ENCODE peak calls at places on chromosomes 2 and 18, in seven cellular contexts. W is IMR-90, X is neuronal stem cell, I is mesenchymal stem cell, S is H1, Z is H9, F is trophoblast cell. R is an unnamed sample.

GRCh38 chr2:28193552-28194383 is 198.9 kb upstream of the FOSL2 start:
- DNase-seq in W (peak; percentile 46), X (no peak), I (peak; percentile 62), S (no peak), Z (no peak), F (no peak), R (peak; percentile 40)

GRCh38 chr2:80326214-80326613 is 21.7 kb upstream of the LRRTM1 start:
- DNase-seq in W (peak; percentile 19), X (no peak), I (peak; percentile 58), S (no peak), Z (no peak), F (no peak), R (peak; percentile 70)

GRCh38 chr18:58682429-58683069 is 11.3 kb downstream of the MALT1 start:
- DNase-seq in W (peak; percentile 74), X (no peak), I (peak; percentile 61), S (no peak), Z (no peak), F (no peak), R (peak; percentile 38)

GRCh38 chr2:197145471-197146056 is 165.0 kb downstream of the ANKRD44 start:
- DNase-seq in W (no peak), X (no peak), I (no peak), S (no peak), Z (no peak), F (no peak), R (no peak)

GRCh38 chr2:86000131-86000937 is 105.4 kb downstream of the POLR1A start:
- DNase-seq in W (no peak), X (no peak), I (peak; percentile 35), S (no peak), Z (peak; percentile 8), F (no peak), R (no peak)

GRCh38 chr2:240125749-240126148 is 10.4 kb downstream of the COPS9 start:
- DNase-seq in W (no peak), X (no peak), I (no peak), S (no peak), Z (peak; percentile 4), F (no peak), R (no peak)

GRCh38 chr18:23189768-23190661 is 54.7 kb downstream of the CABLES1 start:
- DNase-seq in W (no peak), X (no peak), I (no peak), S (no peak), Z (no peak), F (no peak), R (no peak)

GRCh38 chr2:84458436-84459027 is 548 bp downstream of the SUCLG1 start:
- DNase-seq in W (peak; percentile 12), X (no peak), I (peak; percentile 33), S (no peak), Z (no peak), F (no peak), R (no peak)

GRCh38 chr2:121884515-121884915 is 129.1 kb downstream of the TSN start:
- DNase-seq in W (peak; percentile 15), X (no peak), I (no peak), S (no peak), Z (no peak), F (no peak), R (peak; percentile 32)

GRCh38 chr2:121887513-121888188 is 132.2 kb downstream of the TSN start:
- DNase-seq in W (no peak), X (no peak), I (no peak), S (no peak), Z (no peak), F (no peak), R (no peak)

GRCh38 chr2:121890041-121890440 is 134.6 kb downstream of the TSN start:
- DNase-seq in W (no peak), X (no peak), I (no peak), S (no peak), Z (no peak), F (no peak), R (no peak)

GRCh38 chr2:121886059-121886458 is 130.6 kb downstream of the TSN start:
- DNase-seq in W (no peak), X (no peak), I (no peak), S (no peak), Z (no peak), F (no peak), R (no peak)

DNA sequence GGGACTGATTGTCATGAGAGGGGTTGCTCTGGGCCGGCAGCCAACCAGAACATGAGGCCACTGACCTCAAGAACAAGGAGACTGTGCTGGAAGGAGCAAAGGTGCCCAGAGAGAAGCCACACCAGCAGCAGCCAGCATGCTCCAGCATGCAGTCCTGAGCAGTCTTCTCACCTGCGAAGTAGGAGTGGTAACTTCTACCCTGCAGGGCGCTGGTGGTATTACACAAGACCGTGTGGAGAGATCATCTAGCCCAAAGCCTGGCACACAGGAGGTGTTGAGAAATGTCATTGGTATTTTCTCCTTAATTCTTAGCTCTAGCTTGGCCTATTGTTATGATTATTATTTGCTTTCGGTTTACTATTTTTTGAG is 132.7 kb downstream of the TSN start:
- DNase-seq in W (no peak), X (no peak), I (no peak), S (peak; percentile 86), Z (peak; percentile 77), F (peak; percentile 34), R (peak; percentile 71)
- H4K8ac ChIP-seq in W (no peak overlapping the region), X (no peak overlapping the region), I (no peak overlapping the region), S (no peak overlapping the region), Z (no peak overlapping the region), F (no peak overlapping the region), R (no peak overlapping the region)

GRCh38 chr18:22167471-22168151 is 1.8 kb upstream of the GATA6 start:
- DNase-seq in W (no peak), X (peak; percentile 57), I (peak; percentile 70), S (peak; percentile 64), Z (peak; percentile 65), F (no peak), R (peak; percentile 80)
- H3K4me2 ChIP-seq in W (peak overlapping the region; percentile 44), X (no peak overlapping the region), I (peak overlapping the region; percentile 3), S (peak overlapping the region; percentile 71), Z (peak overlapping the region; percentile 61), F (peak overlapping the region; percentile 33), R (peak overlapping the region; percentile 48)

GRCh38 chr2:128786800-128787478 is 468.3 kb upstream of the HS6ST1 start:
- DNase-seq in W (peak; percentile 1), X (peak; percentile 32), I (no peak), S (peak; percentile 50), Z (peak; percentile 48), F (no peak), R (peak; percentile 96)
- H2AK5ac ChIP-seq in W (no peak overlapping the region), X (peak overlapping the region; percentile 96), I (no peak overlapping the region), S (peak overlapping the region; percentile 82), Z (no peak overlapping the region), F (no peak overlapping the region), R (peak overlapping the region; percentile 7)

GRCh38 chr2:123363826-123364225 is 661.3 kb upstream of the CNTNAP5 start:
- DNase-seq in W (no peak), X (no peak), I (no peak), S (no peak), Z (no peak), F (no peak), R (no peak)
- H4K8ac ChIP-seq in W (no peak overlapping the region), X (no peak overlapping the region), I (no peak overlapping the region), S (no peak overlapping the region), Z (no peak overlapping the region), F (no peak overlapping the region), R (no peak overlapping the region)

R was measured in mesendoderm.